ENCODE peak calls at places on chromosomes 5 and 9, in five cellular contexts. J is SK-N-SH, V is K562, R is HepG2, O is GM23338. X is an unnamed sample. For H3K4me1, the result is how much of the 10 kb centered on the place peaks cover.

GRCh38 chr9:77449177-77450092 is 198.7 kb downstream of the GNA14 start:
- DNase-seq in J (no peak), V (no peak), R (no peak), O (no peak), X (peak)

GRCh38 chr5:106959447-106959846 is 711.3 kb downstream of the EFNA5 start:
- DNase-seq in J (no peak), V (no peak), R (no peak), O (no peak), X (peak)

GRCh38 chr5:90930062-90930461 is 371.5 kb downstream of the ADGRV1 start:
- DNase-seq in J (no peak), V (no peak), R (no peak), O (no peak), X (no peak)

GRCh38 chr5:39947657-39948056 is 522.9 kb upstream of the DAB2 start:
- DNase-seq in J (no peak), V (no peak), R (no peak), O (no peak), X (no peak)

GRCh38 chr5:9198399-9198798 is 347.5 kb downstream of the SEMA5A start:
- DNase-seq in J (no peak), V (no peak), R (no peak), O (no peak), X (no peak)

GRCh38 chr5:95817430-95817829 is 5.1 kb downstream of the GLRX start:
- DNase-seq in J (no peak), V (no peak), R (no peak), O (peak), X (no peak)

GRCh38 chr5:88948746-88949600 is 66.0 kb upstream of the MEF2C start:
- DNase-seq in J (no peak), V (no peak), R (no peak), O (peak), X (no peak)

GRCh38 chr5:161850491-161850890 is 2.6 kb downstream of the GABRA1 start:
- DNase-seq in J (no peak), V (no peak), R (no peak), O (peak), X (no peak)

GRCh38 chr9:14471041-14471440 is 157.1 kb upstream of the NFIB start:
- DNase-seq in J (no peak), V (no peak), R (no peak), O (no peak), X (peak)

GRCh38 chr9:69254223-69254622 is 70.8 kb upstream of the ENTREP1 start:
- DNase-seq in J (no peak), V (no peak), R (no peak), O (no peak), X (no peak)

GRCh38 chr5:144567416-144567770 is 396.7 kb downstream of the KCTD16 start:
- DNase-seq in J (no peak), V (no peak), R (no peak), O (peak), X (no peak)

GRCh38 chr9:38228331-38229122 is 159.5 kb upstream of the SHB start:
- DNase-seq in J (peak), V (no peak), R (no peak), O (no peak), X (no peak)

GRCh38 chr5:170424629-170425028 is 35.5 kb upstream of the KCNMB1 start:
- DNase-seq in J (no peak), V (no peak), R (no peak), O (no peak), X (no peak)

GRCh38 chr9:138025417-138025816 is 147.8 kb downstream of the CACNA1B start:
- DNase-seq in J (no peak), V (no peak), R (no peak), O (no peak), X (no peak)

GRCh38 chr5:143198332-143198731 is 205.2 kb downstream of the NR3C1 start:
- DNase-seq in J (no peak), V (no peak), R (peak), O (no peak), X (no peak)

GRCh38 chr5:108101816-108102215 is 280.1 kb downstream of the FBXL17 start:
- DNase-seq in J (no peak), V (no peak), R (no peak), O (no peak), X (no peak)

GRCh38 chr5:66475731-66476130 is 120.5 kb upstream of the MAST4 start:
- DNase-seq in J (no peak), V (no peak), R (no peak), O (peak), X (no peak)

GRCh38 chr9:7094576-7094975 is 336.8 kb downstream of the KDM4C start:
- DNase-seq in J (no peak), V (no peak), R (no peak), O (no peak), X (peak)

GRCh38 chr9:133835273-133835901 is 97.2 kb upstream of the SARDH start:
- DNase-seq in J (peak), V (no peak), R (no peak), O (no peak), X (no peak)

GRCh38 chr5:83548556-83548955 is 77.0 kb downstream of the VCAN start:
- DNase-seq in J (no peak), V (no peak), R (no peak), O (no peak), X (no peak)

GRCh38 chr5:133930061-133930823 is 38.2 kb downstream of the C5orf15 start:
- DNase-seq in J (no peak), V (peak), R (no peak), O (no peak), X (no peak)

GRCh38 chr5:135246923-135247795 is 151.9 kb downstream of the MACROH2A1 start:
- DNase-seq in J (no peak), V (peak), R (no peak), O (no peak), X (peak)

GRCh38 chr9:16640649-16641048 is 229.8 kb downstream of the BNC2 start:
- DNase-seq in J (no peak), V (no peak), R (no peak), O (peak), X (peak)

GRCh38 chr5:175443514-175444059 is 395 bp downstream of the DRD1 start:
- DNase-seq in J (peak), V (no peak), R (no peak), O (peak), X (no peak)

GRCh38 chr9:128706671-128707381 is 4.5 kb downstream of the PKN3 start:
- DNase-seq in J (no peak), V (no peak), R (no peak), O (no peak), X (no peak)

GRCh38 chr5:157182143-157182757 is 1.6 kb downstream of the ITK start:
- DNase-seq in J (no peak), V (no peak), R (no peak), O (no peak), X (no peak)

GRCh38 chr5:1733369-1733768 is 66.3 kb downstream of the MRPL36 start:
- DNase-seq in J (peak), V (no peak), R (no peak), O (no peak), X (no peak)

GRCh38 chr9:130201974-130202373 is 29.8 kb downstream of the NCS1 start:
- DNase-seq in J (no peak), V (no peak), R (peak), O (no peak), X (no peak)
- H3K4me1 ChIP-seq in J (under half), V (under half), R (under half), O (under half), X (under half)

DNA sequence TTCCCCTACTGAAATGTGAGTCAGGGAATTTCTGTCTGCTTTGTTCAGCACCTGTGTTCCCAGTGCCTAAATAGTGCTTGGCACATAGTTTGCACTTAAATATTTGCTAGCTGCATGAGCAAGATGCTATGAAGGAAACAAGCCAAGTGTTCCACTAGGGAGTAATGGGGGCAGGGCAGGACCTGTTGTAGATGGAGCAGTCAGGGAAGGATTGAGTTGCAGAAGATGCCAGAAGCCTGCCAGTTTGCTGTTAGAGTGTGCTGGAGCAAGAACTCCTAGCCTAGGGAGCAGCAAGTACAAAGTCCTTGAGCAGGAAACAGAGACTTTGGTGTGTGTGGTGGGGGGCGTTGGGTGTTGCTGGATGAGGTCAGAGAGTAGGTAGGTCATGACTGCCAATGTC is 87.5 kb downstream of the DAB2IP start:
- DNase-seq in J (no peak), V (no peak), R (peak), O (no peak), X (no peak)
- TF ChIP-seq POLR2AphosphoS5 in J (no peak), V (no peak), R (no peak), O (no peak), X (no peak)

DNA sequence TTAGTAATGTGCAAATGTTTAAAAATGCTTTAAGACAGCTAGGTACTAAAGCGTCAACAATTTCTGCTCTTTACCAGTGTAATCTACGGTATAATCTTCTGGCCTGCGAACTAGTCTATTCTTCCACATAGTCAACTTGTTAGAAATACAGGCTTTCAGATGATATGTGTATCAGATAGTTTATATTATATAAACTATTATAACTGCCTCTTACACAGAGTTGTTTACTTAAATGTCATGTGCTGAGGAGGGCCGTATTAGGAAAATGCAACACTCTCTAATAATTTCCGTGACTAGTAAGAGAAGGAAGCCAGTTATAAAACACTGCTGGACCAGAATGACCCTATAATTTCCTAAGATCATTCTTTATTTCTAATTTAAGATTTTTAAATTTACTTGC is 63.6 kb downstream of the WDR41 start:
- DNase-seq in J (no peak), V (no peak), R (no peak), O (no peak), X (no peak)
- H3K4me2 ChIP-seq in J (no peak), V (no peak), R (no peak), O (no peak), X (no peak)

GRCh38 chr9:107606149-107606790 is 116.7 kb upstream of the KLF4 start:
- DNase-seq in J (no peak), V (no peak), R (no peak), O (no peak), X (no peak)
- H3K4me1 ChIP-seq in J (under half), V (under half), R (under half), O (under half), X (under half)

GRCh38 chr9:86947146-86948081 is at the start of gene GAS1:
- DNase-seq in J (peak), V (peak), R (no peak), O (peak), X (peak)
- TF ChIP-seq POLR2AphosphoS5 in J (peak), V (no peak), R (no peak), O (peak), X (no peak)

DNA sequence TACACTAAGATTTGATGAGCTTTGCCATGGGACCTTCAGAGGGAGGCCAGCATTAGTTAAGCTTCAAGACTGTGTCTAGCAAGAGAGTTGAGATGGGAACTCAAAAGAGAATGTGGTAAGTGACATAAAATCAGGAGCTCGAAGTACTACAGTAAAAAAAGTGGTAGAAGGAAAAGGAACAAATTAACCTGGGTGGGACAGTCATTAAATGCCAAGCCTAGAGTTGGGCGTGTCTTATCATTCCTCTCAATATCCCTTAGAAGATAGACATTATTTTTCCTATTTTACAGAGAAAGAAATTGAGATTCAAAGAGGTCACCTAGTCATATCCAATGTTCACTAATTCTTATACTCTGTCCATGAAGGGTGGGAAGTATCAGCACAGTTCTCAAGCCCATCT is 3.3 kb upstream of the TXN start:
- DNase-seq in J (no peak), V (no peak), R (no peak), O (no peak), X (no peak)
- H3K4me2 ChIP-seq in J (no peak), V (no peak), R (no peak), O (no peak), X (no peak)

GRCh38 chr9:136724772-136725171 is 12.4 kb downstream of the DIPK1B start:
- DNase-seq in J (no peak), V (no peak), R (no peak), O (no peak), X (no peak)
- H3K4me1 ChIP-seq in J (under half), V (half or more), R (under half), O (under half), X (half or more)

GRCh38 chr9:89435315-89435823 is 62.5 kb downstream of the SEMA4D start:
- DNase-seq in J (no peak), V (no peak), R (no peak), O (peak), X (no peak)
- TF ChIP-seq POLR2AphosphoS5 in J (no peak), V (no peak), R (no peak), O (peak), X (no peak)

GRCh38 chr5:150436141-150436680 is 13.3 kb downstream of the RPS14 start:
- DNase-seq in J (peak), V (peak), R (peak), O (peak), X (peak)
- H3K4me2 ChIP-seq in J (no peak), V (no peak), R (no peak), O (no peak), X (no peak)